ENCODE peak calls at places on chromosome 14, in six cellular contexts. W is stimulated activated CD8-positive, alpha-beta memory T cell treated with anti-CD3 and anti-CD28 coated beads, Interleukin-7, amount 100 ng/mL, for 1 hour; Z is A673; M is GM19239; K is AG08395; A is tibial artery. Q is an unnamed sample.

GRCh38 chr14:74531467-74531866 is 37.9 kb downstream of the ISCA2 start:
- DNase-seq in W (no peak), K (peak; percentile 43), Z (no peak), M (no peak), A (no peak), Q (no peak)

GRCh38 chr14:68269136-68269535 is 449.6 kb downstream of the RAD51B start:
- DNase-seq in M (no peak), Z (no peak), W (no peak), K (no peak), A (no peak), Q (no peak)

GRCh38 chr14:37447883-37448391 is 147.1 kb downstream of the FOXA1 start:
- DNase-seq in M (no peak), Z (no peak), K (no peak), W (no peak), A (no peak), Q (no peak)

GRCh38 chr14:22689186-22689585 is 45.0 kb upstream of the OR6J1 start:
- DNase-seq in M (no peak), K (peak; percentile 66), Z (peak; percentile 80), A (no peak), W (no peak), Q (no peak)

GRCh38 chr14:53168786-53169185 is 15.7 kb upstream of the DDHD1 start:
- DNase-seq in M (no peak), K (no peak), Z (no peak), W (no peak), A (no peak), Q (no peak)

GRCh38 chr14:32588448-32589320 is 259.6 kb downstream of the AKAP6 start:
- DNase-seq in A (no peak), M (peak; percentile 7), Z (peak; percentile 70), K (peak; percentile 33), W (no peak), Q (no peak)

GRCh38 chr14:103910262-103910935 is 17.9 kb upstream of the TDRD9 start:
- DNase-seq in M (peak; percentile 57), W (peak; percentile 48), A (peak; percentile 82), K (peak; percentile 81), Z (peak; percentile 86), Q (peak; percentile 46)

GRCh38 chr14:92665699-92666110 is 82.7 kb downstream of the LGMN start:
- DNase-seq in W (no peak), K (no peak), Z (no peak), A (no peak), M (no peak), Q (peak; percentile 74)

GRCh38 chr14:102973706-102974280 is 51.3 kb downstream of the AMN start:
- DNase-seq in M (no peak), A (no peak), K (no peak), Z (no peak), W (no peak), Q (no peak)

GRCh38 chr14:75277000-75277795 is 1.4 kb upstream of the FOS start:
- DNase-seq in A (peak; percentile 99), K (peak; percentile 86), Z (peak; percentile 61), W (no peak), M (peak; percentile 34), Q (peak; percentile 86)

GRCh38 chr14:64727551-64728071 is 23.4 kb downstream of the PLEKHG3 start:
- DNase-seq in K (no peak), Z (no peak), A (peak; percentile 80), M (no peak), W (no peak), Q (no peak)

GRCh38 chr14:34120185-34120977 is 169.5 kb upstream of the EGLN3 start:
- DNase-seq in A (no peak), M (no peak), W (no peak), Z (no peak), K (no peak), Q (no peak)

GRCh38 chr14:45135181-45135580 is 549 bp upstream of the FANCM start:
- DNase-seq in W (no peak), K (no peak), A (no peak), M (no peak), Z (peak; percentile 5), Q (no peak)

GRCh38 chr14:104753528-104754212 is 723 bp downstream of the SIVA1 start:
- DNase-seq in A (no peak), K (no peak), M (no peak), Z (no peak), W (no peak), Q (no peak)

GRCh38 chr14:61472025-61472672 is 150.8 kb downstream of the PRKCH start:
- DNase-seq in M (no peak), Z (no peak), A (no peak), K (peak; percentile 86), W (no peak), Q (no peak)

GRCh38 chr14:34450958-34451357 is 11.1 kb downstream of the SPTSSA start:
- DNase-seq in W (no peak), M (no peak), Z (no peak), K (no peak), A (no peak), Q (no peak)

GRCh38 chr14:90491221-90491867 is 94.5 kb downstream of the CALM1 start:
- DNase-seq in Z (peak; percentile 79), M (no peak), K (peak; percentile 49), A (peak; percentile 90), W (no peak), Q (no peak)

GRCh38 chr14:80784824-80785223 is 156.7 kb downstream of the CEP128 start:
- DNase-seq in M (no peak), Z (no peak), A (no peak), W (no peak), K (no peak), Q (no peak)

GRCh38 chr14:51865953-51866747 is 5.7 kb downstream of the GNG2 start:
- DNase-seq in M (no peak), A (no peak), Z (no peak), W (no peak), K (no peak), Q (peak; percentile 54)

GRCh38 chr14:33848706-33849454 is 102.0 kb downstream of the EGLN3 start:
- DNase-seq in Z (peak; percentile 80), M (peak; percentile 27), K (peak; percentile 67), W (no peak), A (peak; percentile 73), Q (no peak)

GRCh38 chr14:65290830-65291229 is 121.7 kb upstream of the FUT8 start:
- DNase-seq in W (no peak), K (peak; percentile 92), M (no peak), A (no peak), Z (peak; percentile 13), Q (no peak)

Q was measured in naive B cell.